ENCODE peak calls at places on chromosomes 3 and 15, in four cellular contexts. L is stimulated activated CD4-positive, alpha-beta T cell treated with anti-CD3 and anti-CD28 coated beads, Interleukin-1b, Interleukin-23, amount 100 ng/mL, for 4 hours; X is NCI-H1092 treated with DMSO at 0.1 percent for 48 hours; T is stimulated activated naive B cell treated with anti-CD40 and anti-IgM and Interleukin-4, amounts not matched to agents 10 μg/mL and 1 μg/mL and 100 μg/mL, for 72 hours. C is an unnamed sample.

GRCh38 chr3:128442070-128442469 is 24.6 kb downstream of the DNAJB8 start:
- DNase-seq in L (no peak), X (no peak), T (no peak), C (no peak)

GRCh38 chr15:73844356-73844755 is 29.0 kb upstream of the TBC1D21 start:
- DNase-seq in L (no peak), X (no peak), T (no peak), C (no peak)

GRCh38 chr15:40697916-40698315 is 2.9 kb downstream of the RAD51 start:
- DNase-seq in L (no peak), X (no peak), T (no peak), C (no peak)

GRCh38 chr15:93523490-93523889 is 434.5 kb upstream of the RGMA start:
- DNase-seq in L (no peak), X (peak), T (no peak), C (no peak)

GRCh38 chr3:52742418-52743041 is 28.2 kb downstream of the NEK4 start:
- DNase-seq in L (no peak), X (no peak), T (no peak), C (no peak)

GRCh38 chr3:140586311-140586710 is 91.6 kb upstream of the TRIM42 start:
- DNase-seq in L (no peak), X (no peak), T (no peak), C (no peak)

GRCh38 chr15:39833515-39833981 is 50.9 kb upstream of the FSIP1 start:
- DNase-seq in L (no peak), X (peak), T (no peak), C (no peak)

GRCh38 chr15:43868412-43868811 is 41.6 kb downstream of the WDR76 start:
- DNase-seq in L (no peak), X (no peak), T (no peak), C (no peak)

GRCh38 chr15:98799461-98799971 is 151.2 kb downstream of the IGF1R start:
- DNase-seq in L (no peak), X (peak), T (no peak), C (peak)

GRCh38 chr3:34020221-34020620 is 221.8 kb downstream of the PDCD6IP start:
- DNase-seq in L (no peak), X (no peak), T (no peak), C (no peak)

GRCh38 chr3:189363856-189364255 is 192.1 kb downstream of the TPRG1 start:
- DNase-seq in L (no peak), X (no peak), T (no peak), C (no peak)

GRCh38 chr3:61247191-61247590 is 4.1 kb downstream of the FHIT start:
- DNase-seq in L (no peak), X (no peak), T (no peak), C (no peak)

GRCh38 chr15:83698294-83698693 is 44.4 kb downstream of the ADAMTSL3 start:
- DNase-seq in L (no peak), X (no peak), T (no peak), C (no peak)

GRCh38 chr3:61627768-61628185 is 66.4 kb downstream of the PTPRG start:
- DNase-seq in L (no peak), X (no peak), T (no peak), C (no peak)

GRCh38 chr3:188469228-188469885 is 315.4 kb downstream of the LPP start:
- DNase-seq in L (no peak), X (no peak), T (no peak), C (no peak)

GRCh38 chr15:77030928-77031375 is 36.0 kb downstream of the PSTPIP1 start:
- DNase-seq in L (no peak), X (no peak), T (peak), C (no peak)

GRCh38 chr3:193996205-193996604 is 139.7 kb upstream of the HES1 start:
- DNase-seq in L (no peak), X (no peak), T (no peak), C (no peak)

GRCh38 chr3:50008931-50009330 is 69.0 kb downstream of the RBM6 start:
- DNase-seq in L (no peak), X (no peak), T (no peak), C (no peak)